ENCODE peak calls at places on chromosome 21, in four cellular contexts. C is fibroblast of lung, Z is GM12865, R is PC-9. U is an unnamed sample.

GRCh38 chr21:41564871-41565281 is 56.9 kb upstream of the TMPRSS2 start:
- DNase-seq in R (peak; percentile 10), C (peak; percentile 63), Z (peak; percentile 12), U (peak; percentile 34)

GRCh38 chr21:20996421-20997307 is 1.5 kb upstream of the NCAM2 start:
- DNase-seq in C (peak; percentile 70), R (no peak), Z (no peak), U (peak; percentile 5)

GRCh38 chr21:41130883-41131282 is 37.1 kb upstream of the BACE2 start:
- DNase-seq in Z (no peak), C (no peak), R (no peak), U (no peak)

GRCh38 chr21:24844672-24845071 is 762.6 kb downstream of the MRPL39 start:
- DNase-seq in C (no peak), R (no peak), Z (no peak), U (no peak)

GRCh38 chr21:41247561-41247968 is 69.0 kb upstream of the FAM3B start:
- DNase-seq in C (peak; percentile 98), R (no peak), Z (no peak), U (no peak)

GRCh38 chr21:19547951-19548635 is 1144.5 kb upstream of the TMPRSS15 start:
- DNase-seq in C (no peak), R (no peak), Z (no peak), U (no peak)

GRCh38 chr21:29656504-29657227 is 283.1 kb downstream of the GRIK1 start:
- DNase-seq in R (peak; percentile 2), C (peak; percentile 98), Z (peak; percentile 14), U (peak; percentile 45)

GRCh38 chr21:25582888-25583287 is 24.4 kb downstream of the MRPL39 start:
- DNase-seq in Z (peak; percentile 35), C (no peak), R (no peak), U (no peak)

GRCh38 chr21:26389971-26390641 is 183.0 kb downstream of the CYYR1 start:
- DNase-seq in Z (peak; percentile 71), R (peak; percentile 60), C (peak; percentile 77), U (no peak)

GRCh38 chr21:32533611-32534010 is 51.7 kb downstream of the TCP10L start:
- DNase-seq in Z (no peak), C (no peak), R (no peak), U (no peak)

GRCh38 chr21:41615613-41616012 is 107.7 kb upstream of the TMPRSS2 start:
- DNase-seq in R (no peak), Z (no peak), C (peak; percentile 99), U (peak; percentile 59)

GRCh38 chr21:21624674-21625073 is 626.5 kb downstream of the NCAM2 start:
- DNase-seq in C (peak; percentile 86), R (no peak), Z (no peak), U (no peak)

GRCh38 chr21:20451051-20451450 is 547.2 kb upstream of the NCAM2 start:
- DNase-seq in C (no peak), Z (no peak), R (no peak), U (no peak)

GRCh38 chr21:35102488-35103407 is 53.6 kb upstream of the RUNX1 start:
- DNase-seq in R (no peak), Z (peak; percentile 1), C (no peak), U (no peak)

GRCh38 chr21:35202431-35202830 is 153.3 kb upstream of the RUNX1 start:
- DNase-seq in R (no peak), Z (no peak), C (peak; percentile 65), U (no peak)

GRCh38 chr21:35016071-35016470 is 33.0 kb downstream of the RUNX1 start:
- DNase-seq in R (no peak), Z (no peak), C (no peak), U (no peak)

GRCh38 chr21:23876925-23877558 is 1730.2 kb downstream of the MRPL39 start:
- DNase-seq in R (no peak), C (peak; percentile 3), Z (no peak), U (no peak)

GRCh38 chr21:30234050-30234449 is 18.2 kb upstream of the CLDN8 start:
- DNase-seq in Z (no peak), C (no peak), R (no peak), U (no peak)

GRCh38 chr21:41321908-41322495 is 5.4 kb downstream of the FAM3B start:
- DNase-seq in C (no peak), Z (no peak), R (no peak), U (no peak)

GRCh38 chr21:38489283-38489677 is 9.0 kb downstream of the ERG start:
- DNase-seq in C (no peak), Z (no peak), R (no peak), U (no peak)
- H3K4me3 ChIP-seq in C (no peak overlapping the region), Z (no peak overlapping the region), R (no peak overlapping the region), U (no peak overlapping the region)

DNA sequence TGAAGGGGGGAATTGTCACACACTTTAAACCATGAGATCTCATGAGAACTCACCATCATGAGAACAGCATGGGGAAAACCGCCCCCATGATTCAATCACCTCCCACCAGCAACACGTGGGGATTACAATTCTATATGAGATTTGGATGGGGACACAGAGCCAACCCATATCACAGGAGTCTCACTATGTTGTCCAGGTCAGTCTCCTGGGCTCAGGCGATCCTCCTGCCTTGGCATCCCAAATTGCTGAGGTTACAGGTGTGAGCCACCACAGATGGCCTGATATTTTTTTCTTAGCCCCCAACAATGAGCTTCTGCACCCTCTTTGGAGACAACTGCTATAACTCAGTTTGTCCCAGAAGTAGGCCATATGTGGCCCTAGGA is 22.5 kb upstream of the MORC3 start:
- DNase-seq in R (no peak), Z (peak; percentile 46), C (no peak), U (no peak)
- H3K4me3 ChIP-seq in R (no peak overlapping the region), Z (peak overlapping the region; percentile 28), C (no peak overlapping the region), U (no peak overlapping the region)

DNA sequence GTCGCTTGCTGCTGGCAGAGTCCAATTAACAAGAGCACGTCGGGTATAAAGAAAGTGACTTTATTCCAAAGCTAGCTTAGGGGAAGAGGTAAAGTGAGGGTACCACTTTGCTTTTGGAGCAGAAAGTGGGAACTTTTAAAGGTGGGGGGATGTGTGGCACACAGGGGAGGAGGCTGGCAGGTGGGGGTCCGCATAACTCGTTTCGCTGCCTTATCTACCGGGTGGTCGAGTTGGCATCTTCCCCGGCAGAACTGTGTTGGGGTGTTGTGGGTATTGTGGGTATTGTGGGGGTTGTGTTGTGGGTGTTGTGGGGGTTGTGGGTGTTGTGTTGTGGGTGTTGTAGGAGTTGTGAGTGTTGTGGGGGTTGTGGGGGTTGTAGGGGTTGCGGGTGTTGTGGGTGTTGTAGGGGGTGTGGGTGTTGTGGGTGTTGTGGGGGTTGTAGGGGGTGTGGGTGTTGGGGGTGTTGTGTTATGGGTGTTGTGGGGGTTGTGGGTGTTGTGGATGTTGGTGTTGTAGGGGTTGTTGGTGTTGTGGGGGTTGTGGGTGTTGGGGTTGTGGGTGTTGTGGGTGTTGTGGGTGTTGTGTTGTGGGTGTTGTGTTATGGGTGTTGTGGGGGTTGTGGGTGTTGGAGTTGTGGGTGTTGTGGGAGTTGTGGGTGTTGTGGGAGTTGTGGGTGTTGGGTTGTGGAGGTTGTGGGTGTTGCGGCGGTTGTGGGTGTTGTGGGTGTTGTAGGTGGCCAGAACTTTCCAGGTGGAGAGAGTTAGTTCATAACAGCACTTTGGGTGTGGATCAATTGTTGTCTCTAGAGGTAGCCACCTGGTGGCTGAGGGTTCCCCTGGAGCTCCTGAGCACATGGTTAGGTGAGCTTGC is 52.7 kb downstream of the AGPAT3 start:
- DNase-seq in Z (peak; percentile 72), C (no peak), R (no peak), U (no peak)
- H3K4me3 ChIP-seq in Z (peak overlapping the region; percentile 71), C (no peak overlapping the region), R (no peak overlapping the region), U (peak overlapping the region; percentile 38)

DNA sequence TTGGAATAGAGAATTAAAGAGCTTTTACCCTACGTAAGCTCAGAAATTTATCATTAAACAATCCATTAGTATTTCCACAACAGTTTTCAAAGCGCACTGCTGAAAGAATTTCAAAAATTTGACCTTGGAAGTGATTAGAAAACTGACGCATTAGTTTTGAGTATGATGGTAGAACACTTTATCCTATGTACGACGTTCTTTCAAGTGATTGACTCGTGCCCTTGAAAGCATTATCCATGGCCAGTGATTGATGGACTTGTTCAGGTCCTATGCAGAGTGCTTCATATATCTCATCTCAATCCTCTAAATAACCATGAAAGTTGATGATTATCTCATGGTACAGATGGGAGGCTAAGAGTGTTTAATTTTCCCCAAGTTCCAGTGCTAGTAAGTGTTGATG is 697.2 kb downstream of the USP25 start:
- DNase-seq in C (peak; percentile 64), Z (no peak), R (no peak), U (no peak)
- H3K4me3 ChIP-seq in C (no peak overlapping the region), Z (no peak overlapping the region), R (no peak overlapping the region), U (no peak overlapping the region)

GRCh38 chr21:28213221-28213620 is 779.5 kb downstream of the LTN1 start:
- DNase-seq in R (no peak), Z (no peak), C (no peak), U (no peak)

GRCh38 chr21:28212056-28212455 is 780.6 kb downstream of the LTN1 start:
- DNase-seq in Z (no peak), C (peak; percentile 11), R (no peak), U (no peak)

GRCh38 chr21:28216976-28217523 is 775.6 kb downstream of the LTN1 start:
- DNase-seq in R (no peak), C (no peak), Z (no peak), U (no peak)

GRCh38 chr21:28220670-28221069 is 772.0 kb downstream of the LTN1 start:
- DNase-seq in R (no peak), Z (no peak), C (peak; percentile 39), U (no peak)

DNA sequence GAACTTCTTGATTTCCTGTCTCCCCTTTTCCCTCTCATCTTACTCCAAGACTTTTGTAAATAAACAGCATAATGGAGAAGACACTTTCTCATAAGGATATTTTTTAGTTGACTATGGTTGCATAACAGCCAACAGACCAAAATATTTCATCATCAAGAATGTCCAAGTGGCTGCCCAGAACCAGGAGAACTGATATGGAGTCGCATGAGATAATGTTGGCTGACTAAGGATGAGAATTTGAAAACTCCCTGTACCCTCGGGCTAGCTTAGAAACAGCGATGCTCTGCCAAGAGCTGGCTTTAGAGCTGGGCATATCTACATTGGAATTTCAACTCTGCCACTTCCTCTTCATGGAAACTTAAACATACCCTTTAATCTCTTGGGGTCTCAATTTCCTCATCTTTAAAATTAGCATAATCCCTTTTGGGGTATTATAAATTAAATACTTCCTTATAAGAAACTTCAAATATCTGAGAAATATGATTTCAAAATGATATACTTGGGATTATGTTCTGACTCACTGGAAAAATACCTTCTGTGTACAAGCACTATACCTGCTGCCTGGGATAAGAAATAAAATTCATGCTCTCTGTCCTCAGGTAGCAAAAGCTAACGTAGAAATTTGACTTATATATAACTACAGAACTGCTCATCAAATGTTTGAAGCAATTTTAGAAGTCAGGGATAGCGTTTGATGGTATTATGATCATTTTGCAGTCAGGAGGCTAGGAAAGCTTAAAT is 777.3 kb downstream of the LTN1 start:
- DNase-seq in C (peak; percentile 53), R (peak; percentile 20), Z (no peak), U (no peak)
- H3K4me3 ChIP-seq in C (no peak overlapping the region), R (no peak overlapping the region), Z (no peak overlapping the region), U (no peak overlapping the region)

GRCh38 chr21:39882186-39882882 is 15.1 kb downstream of the PCP4 start:
- DNase-seq in C (no peak), R (no peak), Z (peak; percentile 2), U (no peak)
- H3K4me3 ChIP-seq in C (no peak overlapping the region), R (no peak overlapping the region), Z (no peak overlapping the region), U (no peak overlapping the region)

GRCh38 chr21:45590726-45591618 is 48.7 kb upstream of the SLC19A1 start:
- DNase-seq in Z (peak; percentile 40), R (peak; percentile 6), C (no peak), U (no peak)
- H3K4me3 ChIP-seq in Z (peak overlapping the region; percentile 15), R (no peak overlapping the region), C (no peak overlapping the region), U (peak overlapping the region; percentile 36)

GRCh38 chr21:42684109-42684916 is 30.9 kb downstream of the PDE9A start:
- DNase-seq in R (no peak), Z (no peak), C (no peak), U (peak; percentile 60)
- H3K4me3 ChIP-seq in R (no peak overlapping the region), Z (no peak overlapping the region), C (no peak overlapping the region), U (no peak overlapping the region)

GRCh38 chr21:37669249-37669648 is 247.0 kb downstream of the KCNJ6 start:
- DNase-seq in C (no peak), Z (no peak), R (no peak), U (no peak)
- H3K4me3 ChIP-seq in C (no peak overlapping the region), Z (no peak overlapping the region), R (no peak overlapping the region), U (no peak overlapping the region)

U was measured in SJSA1.